ENCODE peak calls at places on chromosomes 2 and 18, in nine cellular contexts. F is left lung, T is HL-60, N is astrocyte, W is PC-3, S is adipocyte, Y is tibial artery, P is K562, U is thoracic aorta. L is an unnamed sample. For H3K27me3, the result is how much of the 10 kb centered on the place peaks cover.

GRCh38 chr2:111975819-111976218 is 77.4 kb downstream of the MERTK start:
- DNase-seq in F (no peak), T (no peak), N (no peak), W (peak), S (no peak), Y (no peak), P (no peak), U (no peak), L (no peak)

GRCh38 chr18:73923866-73924265 is 223.8 kb downstream of the FBXO15 start:
- DNase-seq in F (no peak), T (no peak), N (no peak), W (no peak), S (peak), Y (no peak), P (no peak), U (no peak), L (no peak)

GRCh38 chr2:55460562-55460961 is 40.9 kb upstream of the CCDC88A start:
- DNase-seq in F (no peak), T (no peak), N (peak), W (no peak), S (peak), Y (no peak), P (no peak), U (no peak), L (no peak)

GRCh38 chr2:35365859-35366258 is 989.7 kb upstream of the CRIM1 start:
- DNase-seq in F (no peak), T (no peak), N (no peak), W (peak), S (peak), Y (no peak), P (no peak), U (no peak), L (no peak)

GRCh38 chr2:64606495-64607363 is 47.0 kb downstream of the SERTAD2 start:
- DNase-seq in F (peak), T (peak), N (no peak), W (peak), S (no peak), Y (peak), P (peak), U (peak), L (peak)

GRCh38 chr2:182554950-182555349 is 128.1 kb upstream of the PDE1A start:
- DNase-seq in F (no peak), T (no peak), N (no peak), W (no peak), S (no peak), Y (no peak), P (no peak), U (no peak), L (no peak)

GRCh38 chr2:196725882-196726281 is 73.6 kb downstream of the GTF3C3 start:
- DNase-seq in F (no peak), T (no peak), N (no peak), W (no peak), S (no peak), Y (no peak), P (no peak), U (no peak), L (no peak)

GRCh38 chr2:23375448-23375847 is 9.5 kb upstream of the KLHL29 start:
- DNase-seq in F (no peak), T (no peak), N (no peak), W (peak), S (no peak), Y (no peak), P (peak), U (no peak), L (no peak)

GRCh38 chr2:28356095-28356911 is 36.4 kb upstream of the FOSL2 start:
- DNase-seq in F (peak), T (peak), N (peak), W (peak), S (peak), Y (peak), P (peak), U (peak), L (peak)

GRCh38 chr18:10061566-10061965 is 147.8 kb downstream of the VAPA start:
- DNase-seq in F (no peak), T (no peak), N (no peak), W (no peak), S (no peak), Y (peak), P (no peak), U (no peak), L (no peak)

GRCh38 chr2:173544621-173545363 is 190.1 kb downstream of the CDCA7 start:
- DNase-seq in F (no peak), T (no peak), N (no peak), W (no peak), S (no peak), Y (no peak), P (no peak), U (no peak), L (no peak)

GRCh38 chr18:53918091-53918490 is 306.4 kb downstream of the MBD2 start:
- DNase-seq in F (no peak), T (no peak), N (no peak), W (no peak), S (peak), Y (no peak), P (no peak), U (no peak), L (no peak)
- H3K4me3 ChIP-seq in F (no peak), T (no peak), N (no peak), W (no peak), S (no peak), Y (no peak), P (no peak), U (no peak), L (no peak)

GRCh38 chr2:94987074-94988020 is 38.2 kb upstream of the MAL start:
- DNase-seq in F (no peak), T (peak), N (no peak), W (no peak), S (no peak), Y (no peak), P (no peak), U (no peak), L (no peak)

GRCh38 chr2:94985636-94986035 is 39.9 kb upstream of the MAL start:
- DNase-seq in F (no peak), T (no peak), N (no peak), W (no peak), S (no peak), Y (no peak), P (no peak), U (no peak), L (no peak)

GRCh38 chr2:94984964-94985575 is 40.4 kb upstream of the MAL start:
- DNase-seq in F (no peak), T (no peak), N (no peak), W (peak), S (no peak), Y (no peak), P (no peak), U (no peak), L (no peak)

GRCh38 chr2:94982661-94983060 is 42.8 kb upstream of the MAL start:
- DNase-seq in F (no peak), T (no peak), N (no peak), W (peak), S (peak), Y (no peak), P (no peak), U (no peak), L (no peak)

DNA sequence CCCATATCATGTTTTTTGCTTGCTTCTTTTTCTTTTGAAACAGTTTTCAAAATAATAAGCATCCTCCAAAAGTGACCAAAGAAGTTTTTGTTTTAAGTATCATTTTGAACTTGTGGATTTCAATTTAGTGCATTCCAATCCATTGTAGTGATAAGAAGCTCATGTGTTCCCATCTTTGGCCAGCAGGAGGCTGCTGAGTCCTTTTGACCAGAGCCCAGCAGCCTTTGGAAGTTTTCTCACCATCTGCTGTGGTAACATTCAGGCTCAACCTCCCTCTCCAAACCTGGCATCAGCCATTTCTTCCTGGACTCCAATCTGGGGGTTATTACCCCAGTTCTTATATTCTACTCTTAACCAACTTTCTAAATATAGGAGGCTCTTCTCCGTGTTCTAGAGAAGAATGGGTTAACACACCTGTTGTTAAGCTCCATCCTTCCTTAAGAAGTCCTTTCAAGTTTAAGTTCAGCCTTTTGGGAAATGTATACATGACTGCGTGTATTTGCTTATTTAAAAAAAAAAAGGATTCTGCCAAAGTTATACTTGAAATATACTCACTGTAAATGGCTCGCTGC is 39.0 kb upstream of the MAL start:
- DNase-seq in F (no peak), T (peak), N (peak), W (peak), S (peak), Y (no peak), P (peak), U (no peak), L (no peak)
- H3K27me3 ChIP-seq in F (under half), T (under half), N (under half), W (under half), S (half or more), Y (under half), P (under half), U (under half), L (under half)

DNA sequence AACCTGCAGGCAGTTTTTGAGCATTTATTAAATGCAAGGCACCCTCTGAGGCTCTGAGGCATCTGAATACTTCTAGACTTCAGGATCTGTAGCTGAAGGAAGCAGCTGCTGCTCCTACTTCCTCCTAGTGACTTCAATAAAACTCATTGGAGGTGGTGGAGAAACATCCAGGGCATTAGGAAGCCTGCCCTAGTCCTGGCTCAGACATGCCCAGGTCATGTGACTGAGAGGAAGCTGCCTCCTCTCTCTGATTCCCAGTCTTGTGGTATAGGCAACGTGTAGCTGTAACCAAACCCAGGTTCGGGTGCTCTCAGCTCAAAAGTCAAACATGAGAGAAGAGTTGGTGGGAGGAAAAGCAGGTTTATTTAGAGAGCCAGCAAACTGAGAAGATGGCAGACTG is 287.2 kb upstream of the GYPC start:
- DNase-seq in F (no peak), T (peak), N (no peak), W (no peak), S (no peak), Y (peak), P (no peak), U (no peak), L (no peak)
- H3K4me3 ChIP-seq in F (no peak), T (no peak), N (no peak), W (no peak), S (no peak), Y (no peak), P (no peak), U (no peak), L (no peak)

DNA sequence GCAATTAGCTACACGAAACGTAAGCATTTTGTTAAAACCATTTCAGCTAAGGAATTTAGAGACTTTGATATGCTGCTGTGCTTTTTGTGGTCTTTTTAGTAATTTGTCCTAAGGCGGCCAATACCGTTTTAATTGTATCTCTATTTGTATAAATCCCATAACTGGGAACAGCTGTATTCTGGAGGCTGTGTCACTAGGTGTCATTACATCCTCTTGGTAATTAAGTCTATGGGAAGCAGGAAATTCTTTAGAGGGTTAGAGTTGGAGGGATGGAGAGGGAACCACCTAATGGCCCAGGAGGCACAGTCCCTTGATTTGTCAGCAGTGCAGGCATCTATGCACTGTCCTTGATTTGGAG is 23.9 kb downstream of the PDCD1 start:
- DNase-seq in F (no peak), T (no peak), N (no peak), W (no peak), S (no peak), Y (no peak), P (no peak), U (no peak), L (no peak)
- H3K27me3 ChIP-seq in F (under half), T (under half), N (under half), W (under half), S (half or more), Y (under half), P (under half), U (under half), L (under half)